ENCODE peak calls at places on chromosomes 5 and 9, in eight cellular contexts. B is psoas muscle; N is germinal center; I is substantia nigra; C is anterior cingulate cortex; G is effector memory CD8-positive, alpha-beta T cell; V is choroid plexus epithelial cell; U is activated CD8-positive, alpha-beta T cell treated with anti-CD3 and anti-CD28 coated beads for 36 hours. Q is an unnamed sample.

GRCh38 chr9:138023394-138024124 is 146.0 kb downstream of the CACNA1B start:
- DNase-seq in B (peak; percentile 26), N (no peak), I (no peak), C (no peak), G (no peak), V (no peak), U (no peak), Q (no peak)

GRCh38 chr5:172869734-172870133 is 35.7 kb downstream of the ERGIC1 start:
- DNase-seq in B (peak; percentile 32), N (no peak), I (no peak), C (no peak), G (no peak), V (peak; percentile 38), U (no peak), Q (no peak)

GRCh38 chr5:171484460-171484899 is 65.0 kb downstream of the FGF18 start:
- DNase-seq in B (no peak), N (peak; percentile 66), I (no peak), C (no peak), G (peak; percentile 25), V (peak; percentile 36), U (peak; percentile 66), Q (no peak)

GRCh38 chr9:82538634-82539033 is 524.3 kb downstream of the RASEF start:
- DNase-seq in B (no peak), N (no peak), I (no peak), C (no peak), G (no peak), V (no peak), U (no peak), Q (peak; percentile 29)

GRCh38 chr5:102670224-102670836 is 84.8 kb upstream of the PAM start:
- DNase-seq in B (peak; percentile 38), N (peak; percentile 17), I (peak; percentile 1), C (no peak), G (no peak), V (peak; percentile 45), U (peak; percentile 25), Q (no peak)

GRCh38 chr9:36164989-36165388 is 4.2 kb upstream of the CCIN start:
- DNase-seq in B (no peak), N (no peak), I (no peak), C (no peak), G (no peak), V (no peak), U (no peak), Q (no peak)

GRCh38 chr9:127562841-127563523 is 49.1 kb upstream of the STXBP1 start:
- DNase-seq in B (no peak), N (no peak), I (no peak), C (no peak), G (no peak), V (peak; percentile 61), U (no peak), Q (peak; percentile 79)

GRCh38 chr5:83567741-83568530 is 96.4 kb downstream of the VCAN start:
- DNase-seq in B (no peak), N (no peak), I (no peak), C (no peak), G (no peak), V (peak; percentile 97), U (no peak), Q (peak; percentile 95)

GRCh38 chr5:42852826-42853225 is 41.1 kb upstream of the SELENOP start:
- DNase-seq in B (no peak), N (no peak), I (no peak), C (no peak), G (no peak), V (no peak), U (no peak), Q (no peak)

GRCh38 chr9:18747590-18747989 is 273.6 kb downstream of the ADAMTSL1 start:
- DNase-seq in B (no peak), N (no peak), I (no peak), C (no peak), G (no peak), V (no peak), U (no peak), Q (peak; percentile 16)

GRCh38 chr5:106267256-106267655 is 1403.5 kb downstream of the EFNA5 start:
- DNase-seq in B (no peak), N (no peak), I (no peak), C (no peak), G (no peak), V (no peak), U (no peak), Q (no peak)

GRCh38 chr5:33162057-33162456 is 278.7 kb upstream of the TARS1 start:
- DNase-seq in B (no peak), N (no peak), I (no peak), C (no peak), G (no peak), V (no peak), U (no peak), Q (no peak)

GRCh38 chr5:32018476-32019436 is 155.4 kb downstream of the GOLPH3 start:
- DNase-seq in B (no peak), N (no peak), I (no peak), C (no peak), G (no peak), V (no peak), U (no peak), Q (no peak)

GRCh38 chr9:12878342-12878978 is 103.6 kb downstream of the LURAP1L start:
- DNase-seq in B (no peak), N (no peak), I (no peak), C (no peak), G (no peak), V (peak; percentile 68), U (no peak), Q (peak; percentile 37)

GRCh38 chr5:38716516-38716915 is 129.3 kb upstream of the OSMR start:
- DNase-seq in B (no peak), N (no peak), I (no peak), C (no peak), G (no peak), V (no peak), U (no peak), Q (no peak)

GRCh38 chr9:136571525-136571924 is 25.7 kb upstream of the NOTCH1 start:
- DNase-seq in B (peak; percentile 43), N (no peak), I (no peak), C (no peak), G (no peak), V (no peak), U (no peak), Q (no peak)

GRCh38 chr5:158485604-158486081 is 614.1 kb downstream of the EBF1 start:
- DNase-seq in B (peak; percentile 51), N (no peak), I (no peak), C (no peak), G (no peak), V (peak; percentile 12), U (no peak), Q (no peak)

GRCh38 chr5:51373880-51374523 is 9.2 kb upstream of the ISL1 start:
- DNase-seq in B (no peak), N (no peak), I (no peak), C (no peak), G (no peak), V (no peak), U (no peak), Q (no peak)

GRCh38 chr5:151123897-151124751 is 33.5 kb downstream of the ANXA6 start:
- DNase-seq in B (peak; percentile 88), N (peak; percentile 89), I (no peak), C (no peak), G (no peak), V (peak; percentile 46), U (peak; percentile 89), Q (peak; percentile 32)

GRCh38 chr9:34636791-34637355 is 714 bp downstream of the SIGMAR1 start:
- DNase-seq in B (no peak), N (no peak), I (no peak), C (no peak), G (no peak), V (peak; percentile 35), U (peak; percentile 37), Q (no peak)

GRCh38 chr5:77751328-77752023 is 24.7 kb downstream of the TBCA start:
- DNase-seq in B (no peak), N (no peak), I (no peak), C (no peak), G (no peak), V (no peak), U (peak; percentile 13), Q (no peak)

GRCh38 chr5:59615272-59615671 is 278.3 kb downstream of the PDE4D start:
- DNase-seq in B (no peak), N (no peak), I (no peak), C (no peak), G (no peak), V (peak; percentile 73), U (no peak), Q (no peak)

GRCh38 chr9:114777841-114778240 is 28.0 kb downstream of the TNFSF15 start:
- DNase-seq in B (no peak), N (no peak), I (no peak), C (no peak), G (no peak), V (peak; percentile 22), U (peak; percentile 75), Q (no peak)

GRCh38 chr5:43555895-43556606 is 826 bp downstream of the PAIP1 start:
- DNase-seq in B (peak; percentile 78), N (peak; percentile 63), I (peak; percentile 43), C (peak; percentile 70), G (no peak), V (peak; percentile 49), U (peak; percentile 52), Q (peak; percentile 47)

GRCh38 chr9:33418090-33418489 is 15.7 kb upstream of the AQP7 start:
- DNase-seq in B (no peak), N (no peak), I (no peak), C (no peak), G (no peak), V (no peak), U (no peak), Q (no peak)

GRCh38 chr9:5625916-5626315 is 3.0 kb upstream of the RIC1 start:
- DNase-seq in B (no peak), N (no peak), I (no peak), C (no peak), G (no peak), V (no peak), U (no peak), Q (no peak)

GRCh38 chr9:2072752-2073405 is 57.7 kb downstream of the SMARCA2 start:
- DNase-seq in B (no peak), N (no peak), I (no peak), C (no peak), G (no peak), V (no peak), U (no peak), Q (no peak)

GRCh38 chr9:2126331-2126789 is 111.2 kb downstream of the SMARCA2 start:
- DNase-seq in B (no peak), N (no peak), I (no peak), C (peak; percentile 10), G (no peak), V (no peak), U (no peak), Q (peak; percentile 23)

GRCh38 chr5:107698286-107698685 is 27.5 kb upstream of the EFNA5 start:
- DNase-seq in B (no peak), N (no peak), I (no peak), C (no peak), G (no peak), V (peak; percentile 44), U (no peak), Q (peak; percentile 52)

GRCh38 chr5:168433982-168434381 is 52.3 kb upstream of the RARS1 start:
- DNase-seq in B (no peak), N (no peak), I (peak; percentile 34), C (peak; percentile 69), G (no peak), V (no peak), U (no peak), Q (no peak)

GRCh38 chr9:112348993-112349333 is 15.5 kb upstream of the PTBP3 start:
- DNase-seq in B (no peak), N (no peak), I (no peak), C (no peak), G (no peak), V (no peak), U (no peak), Q (no peak)

GRCh38 chr9:132591751-132592314 is 9.4 kb downstream of the BARHL1 start:
- DNase-seq in B (no peak), N (no peak), I (no peak), C (no peak), G (no peak), V (no peak), U (no peak), Q (no peak)

GRCh38 chr9:122202099-122202498 is 26.7 kb downstream of the LHX6 start:
- DNase-seq in B (no peak), N (no peak), I (no peak), C (no peak), G (no peak), V (no peak), U (no peak), Q (no peak)

GRCh38 chr5:149210968-149211495 is 60.6 kb upstream of the AFAP1L1 start:
- DNase-seq in B (no peak), N (no peak), I (no peak), C (no peak), G (no peak), V (peak; percentile 38), U (peak; percentile 10), Q (no peak)